ENCODE peak calls at places on chromosomes 4 and X, in seven cellular contexts. U, W, T, B, Z, S and N are unnamed samples.
A peak's percentile ranks its signal among the peaks of the same experiment; 100 is the strongest.

GRCh38 chr4:20338841-20339240 is 87.1 kb downstream of the SLIT2 start:
- DNase-seq in Z (peak; percentile 36), S (no peak), U (no peak), T (no peak), B (no peak), W (peak; percentile 21), N (no peak)

GRCh38 chr4:2793920-2794706 is 1.2 kb downstream of the SH3BP2 start:
- DNase-seq in W (no peak), B (peak; percentile 73), Z (no peak), S (no peak), T (peak; percentile 37), U (peak; percentile 25), N (no peak)

GRCh38 chr4:6198768-6199343 is 1.5 kb downstream of the JAKMIP1 start:
- DNase-seq in S (no peak), W (no peak), Z (no peak), T (peak; percentile 5), U (peak; percentile 77), B (no peak), N (no peak)

GRCh38 chr4:145956288-145956890 is 17.8 kb upstream of the ZNF827 start:
- DNase-seq in T (peak; percentile 52), U (peak; percentile 60), Z (no peak), W (peak; percentile 40), S (no peak), B (peak; percentile 53), N (no peak)

GRCh38 chr4:19982556-19982955 is 269.1 kb upstream of the SLIT2 start:
- DNase-seq in U (no peak), T (peak; percentile 72), Z (peak; percentile 87), S (no peak), W (peak; percentile 89), B (peak; percentile 62), N (no peak)

GRCh38 chr4:166064706-166065105 is 191.7 kb downstream of the TLL1 start:
- DNase-seq in T (no peak), Z (no peak), B (no peak), S (no peak), W (no peak), U (no peak), N (no peak)

GRCh38 chr4:161577604-161578301 is 586.0 kb downstream of the FSTL5 start:
- DNase-seq in T (peak; percentile 60), U (no peak), Z (peak; percentile 76), B (peak; percentile 3), S (no peak), W (peak; percentile 33), N (peak; percentile 95)

GRCh38 chr4:86500527-86500926 is 93.6 kb upstream of the PTPN13 start:
- DNase-seq in B (peak; percentile 50), W (no peak), T (no peak), Z (no peak), S (no peak), U (no peak), N (no peak)

GRCh38 chr4:155888171-155888570 is 15.3 kb upstream of the TDO2 start:
- DNase-seq in W (peak; percentile 9), Z (no peak), B (no peak), S (no peak), T (no peak), U (no peak), N (no peak)

GRCh38 chr4:187393546-187394344 is 601.8 kb upstream of the ZFP42 start:
- DNase-seq in T (no peak), S (no peak), Z (no peak), B (no peak), U (no peak), W (peak; percentile 66), N (no peak)

GRCh38 chr4:187618701-187619278 is 376.8 kb upstream of the ZFP42 start:
- DNase-seq in T (peak; percentile 47), S (no peak), W (peak; percentile 86), U (no peak), B (peak; percentile 34), Z (peak; percentile 53), N (no peak)

GRCh38 chr4:41070516-41071281 is 143.6 kb downstream of the APBB2 start:
- DNase-seq in S (no peak), T (no peak), W (peak; percentile 9), U (no peak), Z (peak; percentile 18), B (peak; percentile 14), N (no peak)

GRCh38 chr4:149993030-149993429 is 85.2 kb upstream of the DCLK2 start:
- DNase-seq in T (no peak), W (peak; percentile 52), S (no peak), U (no peak), B (no peak), Z (peak; percentile 87), N (no peak)

GRCh38 chr4:57763070-57763469 is 652.9 kb upstream of the IGFBP7 start:
- DNase-seq in W (no peak), T (no peak), U (no peak), S (no peak), Z (no peak), B (no peak), N (no peak)

GRCh38 chrX:34288782-34289181 is 156.7 kb upstream of the FAM47A start:
- DNase-seq in S (no peak), W (no peak), Z (no peak), U (no peak), T (no peak), B (no peak), N (peak; percentile 18)

GRCh38 chr4:174320501-174321199 is 36.9 kb downstream of the CEP44 start:
- DNase-seq in W (peak; percentile 68), S (no peak), B (no peak), U (peak; percentile 1), T (peak; percentile 47), Z (no peak), N (no peak)

GRCh38 chr4:156193800-156194199 is 240.1 kb upstream of the CTSO start:
- DNase-seq in Z (peak; percentile 43), U (no peak), T (peak; percentile 15), S (no peak), W (peak; percentile 33), B (no peak), N (no peak)

GRCh38 chrX:105608745-105609144 is 213.6 kb upstream of the NRK start:
- DNase-seq in S (no peak), B (no peak), T (peak; percentile 2), Z (no peak), U (no peak), W (no peak), N (no peak)

GRCh38 chrX:39133971-39134370 is 332.7 kb downstream of the MID1IP1 start:
- DNase-seq in B (no peak), Z (no peak), W (no peak), U (no peak), S (no peak), T (no peak), N (no peak)

GRCh38 chr4:145883173-145883572 is 55.5 kb downstream of the ZNF827 start:
- DNase-seq in U (no peak), W (no peak), S (no peak), Z (no peak), B (no peak), T (no peak), N (no peak)

GRCh38 chr4:115770046-115770543 is 656.7 kb upstream of the NDST4 start:
- DNase-seq in S (no peak), B (no peak), Z (no peak), W (no peak), T (no peak), U (no peak), N (no peak)

GRCh38 chr4:112031712-112032328 is 113.4 kb upstream of the FAM241A start:
- DNase-seq in S (peak; percentile 48), Z (peak; percentile 31), B (peak; percentile 86), W (peak; percentile 50), U (peak; percentile 76), T (peak; percentile 74), N (peak; percentile 61)

GRCh38 chr4:147833254-147833653 is 101.4 kb downstream of the ARHGAP10 start:
- DNase-seq in B (peak; percentile 55), Z (no peak), S (no peak), T (peak; percentile 55), W (peak; percentile 82), U (no peak), N (no peak)

GRCh38 chr4:119097282-119097900 is 38.2 kb upstream of the MYOZ2 start:
- DNase-seq in T (no peak), Z (no peak), B (no peak), U (no peak), W (no peak), S (no peak), N (no peak)

GRCh38 chr4:175884048-175884447 is 72.0 kb upstream of the GPM6A start:
- DNase-seq in S (no peak), T (no peak), U (no peak), W (no peak), B (peak; percentile 4), Z (peak; percentile 65), N (no peak)

DNA sequence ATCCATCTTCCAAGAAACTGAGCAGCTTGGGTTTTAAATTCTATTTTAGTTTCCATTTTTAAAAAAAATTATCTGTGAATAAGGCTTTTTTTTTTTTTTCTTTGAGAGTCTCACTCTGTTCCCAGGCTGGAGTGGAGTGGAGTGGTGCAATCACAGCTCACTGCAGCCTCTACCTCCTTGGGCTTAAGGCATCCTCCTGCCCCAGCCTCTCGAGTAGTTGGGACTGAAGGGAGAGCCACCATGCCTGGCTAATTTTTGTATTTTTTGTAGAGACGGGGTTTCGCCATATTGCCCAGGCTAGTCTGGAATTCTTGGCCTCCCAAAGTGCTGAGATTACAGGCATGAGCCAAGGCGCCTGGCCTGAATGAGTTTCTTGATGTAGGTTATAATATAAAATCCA is 1.4 kb downstream of the ENOPH1 start:
- DNase-seq in S (no peak), Z (no peak), U (no peak), T (no peak), B (no peak), W (no peak), N (no peak)
- H3K9ac ChIP-seq in S (peak overlapping the region; percentile 98), Z (peak overlapping the region; percentile 98), U (no peak overlapping the region), T (no peak overlapping the region), B (peak overlapping the region; percentile 99), W (no peak overlapping the region), N (peak overlapping the region; percentile 100)

GRCh38 chr4:27692868-27693634 is 832.4 kb downstream of the STIM2 start:
- DNase-seq in S (no peak), T (no peak), B (no peak), W (no peak), Z (no peak), U (no peak), N (no peak)
- H3K4me3 ChIP-seq in S (no peak overlapping the region), T (no peak overlapping the region), B (no peak overlapping the region), W (no peak overlapping the region), Z (no peak overlapping the region), U (no peak overlapping the region), N (no peak overlapping the region)

GRCh38 chr4:74796631-74797030 is 2.3 kb upstream of the BTC start:
- DNase-seq in W (no peak), Z (no peak), B (no peak), S (no peak), U (no peak), T (no peak), N (no peak)
- H3K9ac ChIP-seq in W (no peak overlapping the region), Z (no peak overlapping the region), B (no peak overlapping the region), S (no peak overlapping the region), U (no peak overlapping the region), T (no peak overlapping the region), N (no peak overlapping the region)

DNA sequence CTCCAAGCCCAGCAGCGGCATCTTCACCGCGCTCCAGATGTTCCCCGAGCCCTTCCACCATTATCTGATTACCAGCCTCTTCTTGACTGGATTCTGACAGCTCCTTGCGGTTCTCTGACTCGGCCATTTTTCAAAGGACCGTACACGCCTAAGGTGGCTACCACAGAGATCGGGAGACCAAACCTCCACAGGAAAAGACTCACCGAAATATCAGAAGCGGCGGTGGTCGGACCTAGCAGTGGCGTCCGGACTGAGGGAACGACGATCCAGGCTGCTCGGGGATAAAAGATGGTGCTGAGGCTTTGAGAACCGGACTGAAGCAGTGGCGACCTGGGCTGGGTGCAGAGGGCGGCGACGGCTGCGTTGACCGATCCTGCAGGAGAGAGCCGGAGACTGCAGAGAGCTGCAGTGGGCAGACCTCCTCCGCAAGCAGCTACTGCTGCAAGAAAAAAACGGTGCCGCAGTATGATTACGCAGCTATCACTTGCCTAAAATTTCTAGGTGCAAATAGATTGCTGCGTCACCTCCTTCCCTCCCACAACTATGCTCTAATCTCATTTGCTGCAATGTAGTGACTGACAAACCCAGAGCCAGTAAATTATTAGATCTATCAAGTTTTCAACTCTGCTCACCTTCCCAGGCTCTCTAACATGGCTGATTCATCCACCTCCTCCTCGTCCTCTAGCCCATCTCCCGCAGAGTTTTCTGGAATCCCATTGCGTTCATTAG is at the start of gene NAP1L2:
- DNase-seq in B (peak; percentile 33), Z (peak; percentile 42), T (no peak), W (no peak), U (peak; percentile 61), S (no peak), N (no peak)
- H3K4me3 ChIP-seq in B (peak within 1 kb of the TSS; percentile 66), Z (peak within 1 kb of the TSS; percentile 58), T (peak within 1 kb of the TSS; percentile 54), W (peak within 1 kb of the TSS; percentile 19), U (peak within 1 kb of the TSS; percentile 56), S (no peak within 1 kb of the TSS), N (peak within 1 kb of the TSS; percentile 14)